ENCODE peak calls at places on chromosome 22, in six cellular contexts. Q, Z, V, D, I and U are unnamed samples.

GRCh38 chr22:25448435-25449051 is 115.9 kb upstream of the GRK3 start:
- DNase-seq in Q (peak), Z (no peak), V (peak), D (no peak), I (no peak), U (no peak)

GRCh38 chr22:28986366-28986765 is 75.3 kb downstream of the C22orf31 start:
- DNase-seq in Q (peak), Z (no peak), V (peak), D (no peak), I (no peak), U (no peak)

GRCh38 chr22:24402460-24403192 is 24.8 kb upstream of the ADORA2A start:
- DNase-seq in Q (peak), Z (peak), V (peak), D (peak), I (no peak), U (peak)

GRCh38 chr22:30572210-30572609 is 2.3 kb downstream of the GAL3ST1 start:
- DNase-seq in Q (no peak), Z (no peak), V (no peak), D (no peak), I (no peak), U (no peak)

GRCh38 chr22:39894554-39895092 is 1.1 kb upstream of the ENTHD1 start:
- DNase-seq in Q (no peak), Z (no peak), V (no peak), D (no peak), I (no peak), U (no peak)

GRCh38 chr22:30159561-30160353 is 79.5 kb downstream of the HORMAD2 start:
- DNase-seq in Q (peak), Z (no peak), V (peak), D (no peak), I (no peak), U (no peak)

GRCh38 chr22:32378703-32379272 is 21.1 kb downstream of the RFPL3 start:
- DNase-seq in Q (peak), Z (no peak), V (peak), D (no peak), I (peak), U (no peak)

GRCh38 chr22:48084041-48084748 is 1321.7 kb downstream of the TBC1D22A start:
- DNase-seq in Q (no peak), Z (no peak), V (no peak), D (no peak), I (no peak), U (no peak)

GRCh38 chr22:29523761-29524160 is 29.8 kb downstream of the THOC5 start:
- DNase-seq in Q (no peak), Z (no peak), V (no peak), D (no peak), I (no peak), U (no peak)

GRCh38 chr22:47034076-47034808 is 271.8 kb downstream of the TBC1D22A start:
- DNase-seq in Q (no peak), Z (no peak), V (no peak), D (peak), I (no peak), U (peak)